ENCODE peak calls at places on chromosomes 5 and 9, in seven cellular contexts. One of them, this sample, is unnamed.

GRCh38 chr5:5140051-5141010 is at the start of gene ADAMTS16:
- DNase-seq in body of pancreas: peak; percentile 9
- DNase-seq in right lobe of liver: no peak
- DNase-seq in stomach: no peak
- DNase-seq in fibroblast of lung: no peak
- DNase-seq in endothelial cell of umbilical vein: no peak
- DNase-seq in tibial nerve: no peak
- DNase-seq in this sample: no peak

GRCh38 chr9:33787839-33788238 is 7.5 kb upstream of the PRSS3 start:
- DNase-seq in fibroblast of lung: no peak
- DNase-seq in endothelial cell of umbilical vein: no peak
- DNase-seq in body of pancreas: peak; percentile 86
- DNase-seq in right lobe of liver: no peak
- DNase-seq in stomach: no peak
- DNase-seq in tibial nerve: no peak
- DNase-seq in this sample: no peak

GRCh38 chr9:133135193-133135745 is 14.2 kb upstream of the RALGDS start:
- DNase-seq in stomach: peak; percentile 87
- DNase-seq in endothelial cell of umbilical vein: peak; percentile 93
- DNase-seq in right lobe of liver: no peak
- DNase-seq in fibroblast of lung: peak; percentile 69
- DNase-seq in body of pancreas: peak; percentile 62
- DNase-seq in tibial nerve: no peak
- DNase-seq in this sample: peak; percentile 86

GRCh38 chr5:1911773-1912235 is 29.1 kb upstream of the IRX4 start:
- DNase-seq in right lobe of liver: no peak
- DNase-seq in body of pancreas: no peak
- DNase-seq in stomach: no peak
- DNase-seq in endothelial cell of umbilical vein: no peak
- DNase-seq in tibial nerve: no peak
- DNase-seq in fibroblast of lung: no peak
- DNase-seq in this sample: no peak

GRCh38 chr5:160757194-160757593 is 94.8 kb downstream of the ATP10B start:
- DNase-seq in tibial nerve: no peak
- DNase-seq in right lobe of liver: no peak
- DNase-seq in stomach: no peak
- DNase-seq in fibroblast of lung: no peak
- DNase-seq in body of pancreas: no peak
- DNase-seq in endothelial cell of umbilical vein: no peak
- DNase-seq in this sample: no peak

GRCh38 chr5:38445374-38446028 is 110.9 kb downstream of the LIFR start:
- DNase-seq in stomach: no peak
- DNase-seq in fibroblast of lung: peak; percentile 21
- DNase-seq in tibial nerve: peak; percentile 45
- DNase-seq in right lobe of liver: no peak
- DNase-seq in body of pancreas: peak; percentile 35
- DNase-seq in endothelial cell of umbilical vein: peak; percentile 9
- DNase-seq in this sample: no peak

GRCh38 chr9:114348906-114349482 is 19.3 kb downstream of the ORM2 start:
- DNase-seq in fibroblast of lung: peak; percentile 97
- DNase-seq in body of pancreas: peak; percentile 28
- DNase-seq in tibial nerve: peak; percentile 63
- DNase-seq in right lobe of liver: peak; percentile 43
- DNase-seq in endothelial cell of umbilical vein: peak; percentile 52
- DNase-seq in stomach: no peak
- DNase-seq in this sample: peak; percentile 89

GRCh38 chr9:98538203-98538602 is 170.5 kb downstream of the GABBR2 start:
- DNase-seq in tibial nerve: no peak
- DNase-seq in endothelial cell of umbilical vein: no peak
- DNase-seq in right lobe of liver: no peak
- DNase-seq in body of pancreas: no peak
- DNase-seq in stomach: no peak
- DNase-seq in fibroblast of lung: no peak
- DNase-seq in this sample: no peak

GRCh38 chr9:34653131-34653530 is 1.1 kb downstream of the IL11RA start:
- DNase-seq in tibial nerve: no peak
- DNase-seq in fibroblast of lung: no peak
- DNase-seq in stomach: no peak
- DNase-seq in body of pancreas: no peak
- DNase-seq in right lobe of liver: no peak
- DNase-seq in endothelial cell of umbilical vein: peak; percentile 32
- DNase-seq in this sample: no peak

GRCh38 chr9:115035872-115036612 is 81.9 kb downstream of the TNC start:
- DNase-seq in stomach: no peak
- DNase-seq in fibroblast of lung: peak; percentile 89
- DNase-seq in endothelial cell of umbilical vein: no peak
- DNase-seq in body of pancreas: no peak
- DNase-seq in tibial nerve: peak; percentile 26
- DNase-seq in right lobe of liver: no peak
- DNase-seq in this sample: no peak

GRCh38 chr9:35827486-35827885 is 1.0 kb downstream of the FAM221B start:
- DNase-seq in body of pancreas: no peak
- DNase-seq in stomach: no peak
- DNase-seq in endothelial cell of umbilical vein: no peak
- DNase-seq in tibial nerve: no peak
- DNase-seq in right lobe of liver: no peak
- DNase-seq in fibroblast of lung: peak; percentile 56
- DNase-seq in this sample: no peak

GRCh38 chr5:131533844-131534243 is 101.2 kb downstream of the RAPGEF6 start:
- DNase-seq in right lobe of liver: no peak
- DNase-seq in body of pancreas: no peak
- DNase-seq in stomach: no peak
- DNase-seq in fibroblast of lung: no peak
- DNase-seq in tibial nerve: no peak
- DNase-seq in endothelial cell of umbilical vein: no peak
- DNase-seq in this sample: no peak

GRCh38 chr5:120808606-120809005 is 344.5 kb downstream of the PRR16 start:
- DNase-seq in tibial nerve: no peak
- DNase-seq in endothelial cell of umbilical vein: no peak
- DNase-seq in fibroblast of lung: no peak
- DNase-seq in right lobe of liver: no peak
- DNase-seq in stomach: no peak
- DNase-seq in body of pancreas: no peak
- DNase-seq in this sample: no peak

GRCh38 chr5:120806132-120806531 is 342.0 kb downstream of the PRR16 start:
- DNase-seq in body of pancreas: no peak
- DNase-seq in tibial nerve: no peak
- DNase-seq in endothelial cell of umbilical vein: no peak
- DNase-seq in right lobe of liver: no peak
- DNase-seq in fibroblast of lung: peak; percentile 76
- DNase-seq in stomach: no peak
- DNase-seq in this sample: no peak

GRCh38 chr5:120808135-120808534 is 344.0 kb downstream of the PRR16 start:
- DNase-seq in tibial nerve: no peak
- DNase-seq in fibroblast of lung: no peak
- DNase-seq in stomach: no peak
- DNase-seq in endothelial cell of umbilical vein: no peak
- DNase-seq in right lobe of liver: no peak
- DNase-seq in body of pancreas: no peak
- DNase-seq in this sample: no peak

DNA sequence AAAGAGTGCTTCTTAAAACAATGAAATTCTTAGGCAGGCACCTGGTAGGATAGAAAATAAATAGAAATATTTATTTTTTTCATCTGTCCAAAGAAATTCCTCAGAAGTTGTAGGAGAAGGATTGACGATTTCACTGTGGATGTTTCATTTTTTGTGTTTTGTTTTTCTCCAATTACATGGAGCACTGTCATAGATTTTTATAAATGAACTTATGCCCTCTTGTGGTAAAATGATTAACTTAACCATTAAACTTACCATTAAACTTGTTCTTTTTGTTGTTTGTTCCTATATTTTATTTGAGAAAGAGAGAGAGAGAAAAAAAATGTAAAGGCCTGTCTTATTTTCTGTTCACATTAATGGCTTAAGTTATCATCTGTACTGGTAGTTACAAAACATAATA is 339.2 kb downstream of the PRR16 start:
- DNase-seq in body of pancreas: no peak
- DNase-seq in stomach: no peak
- DNase-seq in tibial nerve: no peak
- DNase-seq in endothelial cell of umbilical vein: peak; percentile 15
- DNase-seq in fibroblast of lung: peak; percentile 71
- DNase-seq in right lobe of liver: no peak
- DNase-seq in this sample: no peak
- TF ChIP-seq CTCF in body of pancreas: no peak
- TF ChIP-seq CTCF in stomach: no peak
- TF ChIP-seq CTCF in tibial nerve: peak; percentile 14
- TF ChIP-seq CTCF in endothelial cell of umbilical vein: no peak
- TF ChIP-seq CTCF in fibroblast of lung: no peak
- TF ChIP-seq CTCF in right lobe of liver: peak; percentile 23
- TF ChIP-seq CTCF in this sample: peak; percentile 38

DNA sequence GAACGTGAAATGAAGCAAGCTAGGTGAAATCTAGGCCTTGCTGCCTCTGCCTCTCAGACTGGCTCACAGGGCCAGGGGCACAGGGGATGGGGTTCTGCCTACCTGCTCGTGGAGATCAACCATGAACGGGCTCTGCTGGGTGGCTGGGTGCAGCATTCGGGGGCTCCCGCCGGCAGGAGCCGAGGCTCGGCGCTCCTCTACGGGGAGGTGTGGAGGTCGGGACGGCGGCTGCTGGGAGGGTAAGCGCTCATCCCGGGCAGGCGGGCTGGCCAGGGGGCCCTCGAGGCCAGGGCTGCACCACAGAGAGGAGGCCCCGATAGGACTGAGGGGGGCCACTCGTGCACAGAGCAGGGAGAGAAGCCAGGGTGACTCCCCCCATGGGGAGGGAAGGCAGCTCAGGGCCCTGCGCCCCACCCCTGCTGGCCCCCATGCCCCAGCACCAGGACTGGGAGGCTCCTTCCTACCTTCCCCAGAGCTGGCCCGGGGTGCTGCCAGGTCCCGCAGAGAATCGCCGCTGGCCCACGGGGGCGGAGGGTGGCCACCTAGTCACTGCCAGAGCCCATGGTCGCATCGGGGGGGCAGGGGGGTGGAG is 5.2 kb downstream of the RNF44 start:
- DNase-seq in fibroblast of lung: no peak
- DNase-seq in endothelial cell of umbilical vein: no peak
- DNase-seq in body of pancreas: no peak
- DNase-seq in right lobe of liver: no peak
- DNase-seq in stomach: no peak
- DNase-seq in tibial nerve: no peak
- DNase-seq in this sample: no peak
- H3K27ac ChIP-seq in fibroblast of lung: no peak overlapping the region
- H3K27ac ChIP-seq in endothelial cell of umbilical vein: no peak overlapping the region
- H3K27ac ChIP-seq in body of pancreas: no peak overlapping the region
- H3K27ac ChIP-seq in right lobe of liver: no peak overlapping the region
- H3K27ac ChIP-seq in stomach: peak overlapping the region; percentile 45
- H3K27ac ChIP-seq in tibial nerve: no peak overlapping the region
- H3K27ac ChIP-seq in this sample: no peak overlapping the region

GRCh38 chr5:148708854-148709253 is 54.5 kb upstream of the HTR4 start:
- DNase-seq in endothelial cell of umbilical vein: no peak
- DNase-seq in fibroblast of lung: no peak
- DNase-seq in body of pancreas: no peak
- DNase-seq in stomach: no peak
- DNase-seq in tibial nerve: no peak
- DNase-seq in right lobe of liver: no peak
- DNase-seq in this sample: no peak
- H3K4me1 ChIP-seq in endothelial cell of umbilical vein: no peaks in the 10 kb centered on the region
- H3K4me1 ChIP-seq in fibroblast of lung: no peaks in the 10 kb centered on the region
- H3K4me1 ChIP-seq in body of pancreas: peaks cover 3% of the 10 kb centered on the region
- H3K4me1 ChIP-seq in stomach: no peaks in the 10 kb centered on the region
- H3K4me1 ChIP-seq in tibial nerve: no peaks in the 10 kb centered on the region
- H3K4me1 ChIP-seq in right lobe of liver: no peaks in the 10 kb centered on the region
- H3K4me1 ChIP-seq in this sample: no peaks in the 10 kb centered on the region

GRCh38 chr5:177423671-177424070 is 2.8 kb upstream of the GRK6 start:
- DNase-seq in right lobe of liver: no peak
- DNase-seq in tibial nerve: no peak
- DNase-seq in body of pancreas: no peak
- DNase-seq in fibroblast of lung: no peak
- DNase-seq in endothelial cell of umbilical vein: no peak
- DNase-seq in stomach: no peak
- DNase-seq in this sample: no peak
- TF ChIP-seq CTCF in right lobe of liver: no peak
- TF ChIP-seq CTCF in tibial nerve: no peak
- TF ChIP-seq CTCF in body of pancreas: no peak
- TF ChIP-seq CTCF in fibroblast of lung: no peak
- TF ChIP-seq CTCF in endothelial cell of umbilical vein: no peak
- TF ChIP-seq CTCF in stomach: no peak
- TF ChIP-seq CTCF in this sample: no peak

DNA sequence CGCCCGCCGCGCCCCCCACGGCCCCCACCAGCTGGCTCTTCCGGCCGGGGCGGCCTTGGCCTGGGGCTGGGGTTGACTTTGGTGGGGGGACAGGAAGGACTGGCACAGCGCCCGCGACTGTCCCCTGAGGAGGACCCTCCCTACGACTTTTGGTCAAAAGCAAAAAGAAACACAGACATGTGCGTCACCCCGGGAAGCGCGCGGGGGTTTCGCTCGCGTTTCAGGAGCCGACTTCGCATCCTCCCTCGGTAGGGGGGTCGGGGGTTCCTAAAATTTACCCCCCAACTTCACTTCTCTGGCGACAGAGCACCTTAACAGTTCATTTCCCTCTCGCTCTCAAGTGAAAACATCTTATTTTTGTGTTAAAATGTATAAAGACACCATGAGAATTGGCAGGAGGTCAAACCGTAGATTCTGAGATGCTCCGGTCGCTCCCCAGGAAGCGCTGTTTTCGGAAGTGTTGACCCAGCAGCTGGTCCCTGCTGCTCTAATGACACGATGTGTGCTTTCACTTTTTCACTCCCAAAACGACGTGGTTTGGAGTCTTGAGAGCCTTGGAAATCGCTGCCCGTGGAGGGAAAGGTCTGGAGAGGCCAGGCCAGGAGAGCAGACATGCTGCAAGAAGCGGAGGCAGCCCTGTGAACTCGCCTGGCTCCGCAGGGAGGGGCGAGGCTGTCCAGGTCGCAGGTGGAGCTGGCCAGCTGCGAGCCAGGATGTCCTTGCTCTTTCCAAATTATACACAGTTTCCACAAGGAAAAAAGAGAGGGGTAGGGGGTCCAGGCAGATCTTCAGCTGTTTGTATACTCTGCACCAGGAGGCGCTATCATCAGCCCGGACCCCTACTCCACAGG is 248.2 kb upstream of the ANKRD55 start:
- DNase-seq in tibial nerve: peak; percentile 38
- DNase-seq in endothelial cell of umbilical vein: peak; percentile 53
- DNase-seq in stomach: peak; percentile 46
- DNase-seq in right lobe of liver: peak; percentile 39
- DNase-seq in fibroblast of lung: peak; percentile 59
- DNase-seq in body of pancreas: peak; percentile 57
- DNase-seq in this sample: no peak
- H3K27ac ChIP-seq in tibial nerve: peak overlapping the region; percentile 97
- H3K27ac ChIP-seq in endothelial cell of umbilical vein: peak overlapping the region; percentile 32
- H3K27ac ChIP-seq in stomach: peak overlapping the region; percentile 90
- H3K27ac ChIP-seq in right lobe of liver: peak overlapping the region; percentile 82
- H3K27ac ChIP-seq in fibroblast of lung: peak overlapping the region; percentile 52
- H3K27ac ChIP-seq in body of pancreas: peak overlapping the region; percentile 92
- H3K27ac ChIP-seq in this sample: peak overlapping the region; percentile 90

This sample was measured in ascending aorta.